ENCODE peak calls at places on chromosomes 3 and 15, in five cellular contexts. V is endodermal cell, Z is cardiac muscle cell, U is lower lobe of right lung, G is ovary. H is an unnamed sample. For H3K36me3, the result is how much of the 10 kb centered on the place peaks cover.

GRCh38 chr3:143199998-143200909 is 80.7 kb downstream of the CHST2 start:
- DNase-seq in V (no peak), Z (no peak), U (no peak), G (no peak), H (no peak)

GRCh38 chr15:80424381-80424780 is 20.2 kb downstream of the ARNT2 start:
- DNase-seq in V (no peak), Z (no peak), U (no peak), G (no peak), H (no peak)

GRCh38 chr15:38795471-38796245 is 231.0 kb upstream of the RASGRP1 start:
- DNase-seq in V (no peak), Z (peak), U (no peak), G (no peak), H (no peak)

GRCh38 chr15:73965730-73966103 is 26.4 kb downstream of the STOML1 start:
- DNase-seq in V (no peak), Z (no peak), U (no peak), G (no peak), H (no peak)

GRCh38 chr3:7800006-7800780 is 701.4 kb upstream of the LMCD1 start:
- DNase-seq in V (no peak), Z (no peak), U (no peak), G (no peak), H (no peak)

GRCh38 chr3:38713121-38713520 is 63.6 kb upstream of the SCN5A start:
- DNase-seq in V (no peak), Z (no peak), U (no peak), G (no peak), H (no peak)

GRCh38 chr15:34588046-34588674 is 4.7 kb upstream of the GOLGA8B start:
- DNase-seq in V (peak), Z (peak), U (no peak), G (peak), H (peak)

GRCh38 chr15:65362491-65362890 is 15.3 kb downstream of the IGDCC3 start:
- DNase-seq in V (peak), Z (no peak), U (no peak), G (no peak), H (no peak)

GRCh38 chr15:69031013-69032001 is 16.8 kb downstream of the NOX5 start:
- DNase-seq in V (peak), Z (peak), U (peak), G (no peak), H (peak)

GRCh38 chr15:60708684-60709083 is 229.7 kb upstream of the ICE2 start:
- DNase-seq in V (no peak), Z (no peak), U (no peak), G (no peak), H (no peak)

GRCh38 chr3:11346416-11346815 is 74.2 kb downstream of the ATG7 start:
- DNase-seq in V (no peak), Z (no peak), U (no peak), G (no peak), H (no peak)

GRCh38 chr15:67120839-67121540 is 55.6 kb downstream of the SMAD3 start:
- DNase-seq in V (no peak), Z (no peak), U (peak), G (peak), H (peak)

GRCh38 chr15:95291878-95292472 is 1038.5 kb upstream of the NR2F2 start:
- DNase-seq in V (no peak), Z (peak), U (no peak), G (no peak), H (no peak)

GRCh38 chr3:112000971-112001370 is 2.2 kb downstream of the TAGLN3 start:
- DNase-seq in V (no peak), Z (no peak), U (no peak), G (no peak), H (no peak)

GRCh38 chr3:3798641-3799113 is 554 bp upstream of the LRRN1 start:
- DNase-seq in V (peak), Z (peak), U (peak), G (peak), H (peak)

GRCh38 chr3:52184690-52185089 is 13.3 kb upstream of the ALAS1 start:
- DNase-seq in V (no peak), Z (no peak), U (no peak), G (no peak), H (no peak)

GRCh38 chr15:78059110-78059839 is 18.2 kb downstream of the TBC1D2B start:
- DNase-seq in V (no peak), Z (no peak), U (no peak), G (no peak), H (no peak)

GRCh38 chr3:19886404-19886803 is 47.6 kb downstream of the EFHB start:
- DNase-seq in V (no peak), Z (no peak), U (no peak), G (no peak), H (no peak)

GRCh38 chr3:147797095-147797494 is 387.9 kb downstream of the ZIC1 start:
- DNase-seq in V (no peak), Z (no peak), U (no peak), G (no peak), H (no peak)

GRCh38 chr15:99143655-99144610 is 39.1 kb downstream of the SYNM start:
- DNase-seq in V (peak), Z (no peak), U (no peak), G (peak), H (peak)

GRCh38 chr3:143105170-143105569 is 14.4 kb upstream of the CHST2 start:
- DNase-seq in V (no peak), Z (no peak), U (no peak), G (no peak), H (no peak)

GRCh38 chr3:24628523-24629258 is 134.0 kb upstream of the THRB start:
- DNase-seq in V (no peak), Z (no peak), U (no peak), G (no peak), H (no peak)

GRCh38 chr3:150022406-150023238 is 51.9 kb upstream of the PFN2 start:
- DNase-seq in V (peak), Z (no peak), U (no peak), G (no peak), H (no peak)

GRCh38 chr3:69866988-69867720 is 127.9 kb downstream of the MITF start:
- DNase-seq in V (no peak), Z (no peak), U (no peak), G (no peak), H (no peak)

GRCh38 chr3:167033866-167034265 is 346.2 kb downstream of the ZBBX start:
- DNase-seq in V (no peak), Z (no peak), U (no peak), G (no peak), H (no peak)

GRCh38 chr3:29695201-29695904 is 414.5 kb downstream of the RBMS3 start:
- DNase-seq in V (no peak), Z (no peak), U (no peak), G (peak), H (no peak)

GRCh38 chr15:39511000-39511914 is 69.6 kb upstream of the THBS1 start:
- DNase-seq in V (peak), Z (peak), U (no peak), G (peak), H (peak)

GRCh38 chr15:38349251-38349650 is 96.6 kb downstream of the SPRED1 start:
- DNase-seq in V (no peak), Z (no peak), U (no peak), G (no peak), H (no peak)

GRCh38 chr15:87269566-87269965 is 987.0 kb downstream of the NTRK3 start:
- DNase-seq in V (no peak), Z (no peak), U (no peak), G (no peak), H (no peak)

GRCh38 chr15:22237891-22238275 is 157.6 kb downstream of the OR4M2 start:
- DNase-seq in V (no peak), Z (no peak), U (no peak), G (no peak), H (no peak)

GRCh38 chr15:41775651-41776050 is 1.4 kb downstream of the MAPKBP1 start:
- DNase-seq in V (no peak), Z (no peak), U (no peak), G (no peak), H (no peak)

GRCh38 chr3:86051058-86051457 is 939.9 kb downstream of the VGLL3 start:
- DNase-seq in V (no peak), Z (no peak), U (no peak), G (no peak), H (no peak)

GRCh38 chr3:102036015-102036414 is 186.7 kb downstream of the NFKBIZ start:
- DNase-seq in V (no peak), Z (no peak), U (no peak), G (no peak), H (no peak)

GRCh38 chr15:85579957-85580694 is 199.7 kb downstream of the AKAP13 start:
- DNase-seq in V (no peak), Z (no peak), U (no peak), G (no peak), H (peak)

GRCh38 chr3:191973820-191974219 is 512.9 kb downstream of the PYDC2 start:
- DNase-seq in V (no peak), Z (no peak), U (no peak), G (no peak), H (no peak)

DNA sequence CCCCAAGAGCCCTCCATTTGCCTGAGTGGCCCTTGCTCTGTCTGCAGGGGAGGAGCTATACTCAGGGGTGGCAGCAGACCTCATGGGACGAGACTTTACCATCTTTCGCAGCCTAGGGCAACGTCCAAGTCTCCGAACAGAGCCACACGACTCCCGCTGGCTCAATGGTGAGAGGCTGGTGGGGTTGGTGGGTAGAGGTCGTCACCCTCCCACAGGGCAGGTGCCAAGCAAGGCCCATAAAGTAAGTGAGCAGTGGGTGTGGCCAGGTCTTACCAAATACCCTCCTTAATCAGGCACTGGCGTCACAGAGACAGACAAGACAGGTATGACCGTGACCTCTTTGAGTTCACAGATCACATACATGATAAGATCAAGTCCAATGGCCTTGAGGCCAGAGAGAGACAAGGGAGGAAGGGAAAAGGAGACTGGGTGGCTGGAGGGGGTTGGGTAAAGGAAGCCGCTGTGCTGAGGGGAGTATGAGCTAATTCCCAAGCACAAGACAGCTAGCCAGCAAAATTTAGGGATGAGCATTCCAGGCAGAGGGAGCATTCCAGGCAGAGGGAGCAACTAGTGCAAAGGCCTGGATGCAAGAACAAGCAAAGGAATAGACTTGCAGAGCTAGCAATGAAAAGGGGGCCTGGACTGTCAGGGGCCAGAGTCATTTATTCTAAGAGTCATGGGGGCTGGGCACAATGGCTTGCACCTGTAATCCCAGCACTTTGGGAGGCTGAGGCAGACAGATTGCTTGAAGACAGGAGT is 2.5 kb downstream of the SEMA3B start:
- DNase-seq in V (no peak), Z (no peak), U (no peak), G (no peak), H (no peak)
- H3K36me3 ChIP-seq in V (under half), Z (under half), U (under half), G (under half), H (under half)

GRCh38 chr15:72706266-72706665 is 20.3 kb downstream of the BBS4 start:
- DNase-seq in V (no peak), Z (no peak), U (no peak), G (no peak), H (no peak)
- H3K36me3 ChIP-seq in V (under half), Z (under half), U (under half), G (under half), H (under half)

DNA sequence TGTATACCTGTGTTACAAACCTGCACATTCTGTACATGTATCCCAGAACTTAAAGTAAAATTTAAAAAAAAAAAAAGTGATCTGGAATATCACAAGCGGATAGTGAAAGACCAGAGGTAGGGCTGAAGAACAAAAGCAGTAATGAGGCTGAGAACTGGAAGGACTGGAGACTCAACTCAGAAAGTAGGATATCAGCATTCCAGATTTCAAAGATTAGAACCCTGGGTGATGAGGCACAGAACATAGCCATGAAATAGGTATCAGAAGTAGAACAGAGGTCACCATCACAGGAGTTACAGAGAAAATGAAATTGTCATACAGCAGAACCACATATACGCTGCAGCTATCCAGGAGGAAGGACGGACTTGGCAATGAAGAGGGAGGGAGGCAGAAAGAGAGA is 56.1 kb downstream of the ACAP2 start:
- DNase-seq in V (no peak), Z (no peak), U (no peak), G (no peak), H (no peak)
- H3K36me3 ChIP-seq in V (under half), Z (under half), U (under half), G (under half), H (under half)

GRCh38 chr15:89633585-89633984 is 21.7 kb downstream of the KIF7 start:
- DNase-seq in V (peak), Z (no peak), U (no peak), G (no peak), H (no peak)

GRCh38 chr15:89630974-89631901 is 24.0 kb downstream of the KIF7 start:
- DNase-seq in V (peak), Z (no peak), U (no peak), G (no peak), H (no peak)

GRCh38 chr15:89630260-89630659 is 25.0 kb downstream of the KIF7 start:
- DNase-seq in V (peak), Z (no peak), U (no peak), G (no peak), H (no peak)

GRCh38 chr15:89632563-89633430 is 22.5 kb downstream of the KIF7 start:
- DNase-seq in V (peak), Z (no peak), U (no peak), G (no peak), H (no peak)

GRCh38 chr15:89631902-89632264 is 23.4 kb downstream of the KIF7 start:
- DNase-seq in V (no peak), Z (no peak), U (no peak), G (no peak), H (no peak)
- H3K36me3 ChIP-seq in V (half or more), Z (half or more), U (under half), G (under half), H (under half)

GRCh38 chr3:36843065-36844051 is 79.0 kb upstream of the DCLK3 start:
- DNase-seq in V (peak), Z (peak), U (no peak), G (no peak), H (no peak)
- H3K36me3 ChIP-seq in V (under half), Z (under half), U (half or more), G (under half), H (under half)

GRCh38 chr15:42955518-42955917 is 34.9 kb upstream of the TTBK2 start:
- DNase-seq in V (no peak), Z (no peak), U (no peak), G (no peak), H (no peak)
- H3K36me3 ChIP-seq in V (half or more), Z (half or more), U (half or more), G (under half), H (half or more)

GRCh38 chr15:70087708-70088352 is 9.9 kb downstream of the TLE3 start:
- DNase-seq in V (no peak), Z (no peak), U (peak), G (no peak), H (no peak)

GRCh38 chr15:70084461-70084860 is 13.3 kb downstream of the TLE3 start:
- DNase-seq in V (no peak), Z (no peak), U (no peak), G (no peak), H (no peak)

GRCh38 chr15:70088427-70088826 is 9.3 kb downstream of the TLE3 start:
- DNase-seq in V (no peak), Z (peak), U (no peak), G (no peak), H (no peak)

GRCh38 chr15:70088887-70089691 is 8.6 kb downstream of the TLE3 start:
- DNase-seq in V (peak), Z (peak), U (no peak), G (no peak), H (no peak)

GRCh38 chr15:70086636-70087035 is 11.1 kb downstream of the TLE3 start:
- DNase-seq in V (no peak), Z (no peak), U (no peak), G (no peak), H (no peak)
- H3K36me3 ChIP-seq in V (half or more), Z (under half), U (half or more), G (under half), H (under half)

DNA sequence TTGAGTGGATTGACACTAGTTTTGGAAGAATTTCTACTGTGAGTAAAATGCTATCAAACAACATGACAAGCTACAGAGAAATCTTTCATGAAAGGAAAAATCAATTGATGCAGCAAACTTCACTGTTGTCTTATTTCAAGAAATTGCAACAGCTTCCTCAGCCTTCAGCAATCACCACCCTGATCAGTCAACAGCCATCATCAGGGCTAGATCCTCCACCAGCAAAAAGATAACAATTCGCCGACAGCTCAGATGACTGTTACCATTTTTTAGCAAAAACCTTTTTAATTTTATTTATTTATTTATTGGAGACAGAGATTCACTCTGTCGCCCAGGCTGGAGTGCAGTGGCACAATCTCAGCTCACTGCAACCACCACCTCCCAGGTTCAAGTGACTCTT is 44.0 kb downstream of the MLH1 start:
- DNase-seq in V (no peak), Z (no peak), U (no peak), G (no peak), H (no peak)
- H3K36me3 ChIP-seq in V (half or more), Z (under half), U (half or more), G (under half), H (under half)

GRCh38 chr3:14150491-14151230 is 25.8 kb downstream of the TMEM43 start:
- DNase-seq in V (no peak), Z (no peak), U (no peak), G (no peak), H (no peak)
- H3K36me3 ChIP-seq in V (half or more), Z (under half), U (half or more), G (under half), H (half or more)

GRCh38 chr3:14481646-14482036 is 58.5 kb downstream of the GRIP2 start:
- DNase-seq in V (no peak), Z (no peak), U (peak), G (no peak), H (no peak)

GRCh38 chr3:14480207-14481017 is 59.7 kb downstream of the GRIP2 start:
- DNase-seq in V (peak), Z (peak), U (peak), G (no peak), H (no peak)

GRCh38 chr3:14483286-14483685 is 56.9 kb downstream of the GRIP2 start:
- DNase-seq in V (no peak), Z (no peak), U (peak), G (no peak), H (no peak)

GRCh38 chr3:14481018-14481645 is 59.0 kb downstream of the GRIP2 start:
- DNase-seq in V (no peak), Z (no peak), U (peak), G (no peak), H (no peak)

GRCh38 chr3:14482271-14482721 is 57.8 kb downstream of the GRIP2 start:
- DNase-seq in V (no peak), Z (no peak), U (peak), G (peak), H (peak)
- H3K36me3 ChIP-seq in V (half or more), Z (under half), U (half or more), G (under half), H (half or more)